ENCODE peak calls at places on chromosomes 12 and 14, in eight cellular contexts. O, P, S, G, M, B, A and H are unnamed samples.

GRCh38 chr12:8553088-8553627 is 12.5 kb upstream of the CLEC4E start:
- DNase-seq in O (no peak), P (no peak), S (no peak), G (no peak), M (no peak), B (no peak), A (no peak), H (no peak)

GRCh38 chr12:18971932-18972331 is 157.6 kb upstream of the PLEKHA5 start:
- DNase-seq in O (no peak), P (no peak), S (no peak), G (no peak), M (no peak), B (no peak), A (no peak), H (no peak)

GRCh38 chr12:11756022-11756421 is 106.5 kb downstream of the ETV6 start:
- DNase-seq in O (peak; percentile 15), P (no peak), S (no peak), G (no peak), M (no peak), B (no peak), A (no peak), H (no peak)

GRCh38 chr12:122836027-122836921 is 1.0 kb downstream of the HIP1R start:
- DNase-seq in O (peak; percentile 36), P (no peak), S (no peak), G (peak; percentile 68), M (peak; percentile 51), B (peak; percentile 72), A (peak; percentile 46), H (no peak)

GRCh38 chr14:79328863-79329262 is 882.4 kb downstream of the DIO2 start:
- DNase-seq in O (no peak), P (no peak), S (no peak), G (no peak), M (no peak), B (no peak), A (no peak), H (no peak)

GRCh38 chr12:62260733-62261683 is 804 bp downstream of the USP15 start:
- DNase-seq in O (peak; percentile 27), P (no peak), S (no peak), G (peak; percentile 48), M (peak; percentile 73), B (peak; percentile 86), A (peak; percentile 52), H (no peak)

GRCh38 chr14:106872619-106873446 is 1346.5 kb downstream of the TMEM121 start:
- DNase-seq in O (peak; percentile 94), P (no peak), S (no peak), G (peak; percentile 1), M (peak; percentile 93), B (peak; percentile 88), A (no peak), H (peak; percentile 57)

GRCh38 chr12:19491863-19492262 is 52.6 kb downstream of the AEBP2 start:
- DNase-seq in O (no peak), P (no peak), S (no peak), G (peak; percentile 25), M (no peak), B (no peak), A (no peak), H (no peak)

GRCh38 chr12:123741937-123742572 is 20.0 kb upstream of the DNAH10 start:
- DNase-seq in O (no peak), P (no peak), S (no peak), G (no peak), M (no peak), B (no peak), A (no peak), H (no peak)

GRCh38 chr12:119788783-119789182 is 88.3 kb downstream of the CIT start:
- DNase-seq in O (no peak), P (no peak), S (no peak), G (peak; percentile 66), M (no peak), B (no peak), A (peak; percentile 5), H (no peak)

GRCh38 chr14:100671906-100672305 is 54.8 kb upstream of the DLK1 start:
- DNase-seq in O (no peak), P (no peak), S (no peak), G (no peak), M (no peak), B (no peak), A (no peak), H (peak; percentile 27)

GRCh38 chr14:60723218-60724079 is 702 bp downstream of the SIX4 start:
- DNase-seq in O (peak; percentile 31), P (no peak), S (no peak), G (peak; percentile 74), M (peak; percentile 50), B (peak; percentile 45), A (peak; percentile 57), H (peak; percentile 65)

GRCh38 chr12:103965255-103965589 is 450 bp upstream of the TDG start:
- DNase-seq in O (no peak), P (no peak), S (no peak), G (no peak), M (no peak), B (no peak), A (no peak), H (no peak)

GRCh38 chr12:67697443-67697842 is 48.9 kb downstream of the DYRK2 start:
- DNase-seq in O (no peak), P (no peak), S (no peak), G (no peak), M (no peak), B (peak; percentile 57), A (no peak), H (no peak)

GRCh38 chr14:33359288-33359881 is 420.7 kb downstream of the NPAS3 start:
- DNase-seq in O (no peak), P (no peak), S (no peak), G (no peak), M (no peak), B (no peak), A (no peak), H (no peak)

GRCh38 chr14:56809262-56810215 is 740 bp downstream of the OTX2 start:
- DNase-seq in O (no peak), P (no peak), S (no peak), G (no peak), M (no peak), B (no peak), A (no peak), H (no peak)

GRCh38 chr14:76769636-76770292 is 8.5 kb downstream of the VASH1 start:
- DNase-seq in O (no peak), P (no peak), S (no peak), G (no peak), M (no peak), B (no peak), A (no peak), H (no peak)

GRCh38 chr14:65377576-65377975 is 35.0 kb upstream of the FUT8 start:
- DNase-seq in O (no peak), P (no peak), S (no peak), G (peak; percentile 58), M (no peak), B (no peak), A (peak; percentile 60), H (no peak)

GRCh38 chr14:24632761-24633160 is 1.2 kb downstream of the GZMB start:
- DNase-seq in O (no peak), P (no peak), S (no peak), G (no peak), M (no peak), B (no peak), A (no peak), H (no peak)

GRCh38 chr12:107402041-107403022 is 283.3 kb upstream of the PWP1 start:
- DNase-seq in O (peak; percentile 60), P (peak; percentile 48), S (no peak), G (peak; percentile 75), M (peak; percentile 86), B (peak; percentile 79), A (peak; percentile 58), H (no peak)

GRCh38 chr12:50508420-50508819 is 3.6 kb downstream of the DIP2B start:
- DNase-seq in O (no peak), P (no peak), S (no peak), G (no peak), M (no peak), B (no peak), A (no peak), H (no peak)

GRCh38 chr14:38788060-38788459 is 315.0 kb downstream of the SEC23A start:
- DNase-seq in O (no peak), P (no peak), S (no peak), G (no peak), M (no peak), B (no peak), A (no peak), H (no peak)

GRCh38 chr14:95196268-95196667 is 38.9 kb upstream of the DICER1 start:
- DNase-seq in O (no peak), P (no peak), S (no peak), G (no peak), M (no peak), B (no peak), A (no peak), H (no peak)

GRCh38 chr12:27008070-27008469 is 6.1 kb downstream of the TM7SF3 start:
- DNase-seq in O (no peak), P (no peak), S (no peak), G (no peak), M (no peak), B (no peak), A (no peak), H (no peak)

GRCh38 chr14:66143387-66144112 is 342.6 kb upstream of the CCDC196 start:
- DNase-seq in O (no peak), P (no peak), S (no peak), G (no peak), M (no peak), B (no peak), A (no peak), H (no peak)

GRCh38 chr12:1919763-1920162 is 1.3 kb upstream of the CACNA2D4 start:
- DNase-seq in O (no peak), P (no peak), S (no peak), G (no peak), M (no peak), B (no peak), A (no peak), H (no peak)

GRCh38 chr12:25236190-25236589 is 14.5 kb downstream of the KRAS start:
- DNase-seq in O (no peak), P (no peak), S (no peak), G (peak; percentile 44), M (no peak), B (no peak), A (peak; percentile 31), H (no peak)

GRCh38 chr12:94863286-94863685 is 140.2 kb downstream of the NDUFA12 start:
- DNase-seq in O (no peak), P (no peak), S (no peak), G (no peak), M (no peak), B (no peak), A (peak; percentile 13), H (no peak)

GRCh38 chr14:59490756-59491155 is 6.4 kb downstream of the JKAMP start:
- DNase-seq in O (no peak), P (no peak), S (no peak), G (no peak), M (no peak), B (no peak), A (no peak), H (no peak)

GRCh38 chr12:79689477-79690155 is 1.1 kb downstream of the PAWR start:
- DNase-seq in O (peak; percentile 56), P (peak; percentile 49), S (no peak), G (peak; percentile 54), M (peak; percentile 70), B (peak; percentile 29), A (peak; percentile 60), H (peak; percentile 50)